ENCODE peak calls at places on chromosome 1, in seven cellular contexts. N is cerebellar cortex, C is HFF-Myc, D is IMR-90, V is HCT116, T is WTC11, P is cardiac muscle cell. Q is an unnamed sample.

GRCh38 chr1:52190500-52191252 is 48.8 kb downstream of the ZFYVE9 start:
- DNase-seq in P (no peak), C (no peak), T (no peak), D (peak; percentile 30), V (no peak), N (no peak), Q (no peak)

GRCh38 chr1:15843826-15844572 is 3.5 kb upstream of the SPEN start:
- DNase-seq in T (no peak), V (no peak), C (no peak), P (no peak), N (peak; percentile 76), D (no peak), Q (no peak)

GRCh38 chr1:193486671-193487229 is 300.3 kb upstream of the B3GALT2 start:
- DNase-seq in N (no peak), P (peak; percentile 51), T (no peak), V (no peak), C (no peak), D (peak; percentile 47), Q (peak; percentile 7)

GRCh38 chr1:164240081-164240480 is 318.9 kb upstream of the PBX1 start:
- DNase-seq in N (peak; percentile 6), T (peak; percentile 38), C (no peak), V (no peak), P (peak; percentile 9), D (no peak), Q (peak; percentile 21)

GRCh38 chr1:88462481-88463261 is 221.4 kb upstream of the PKN2 start:
- DNase-seq in V (no peak), C (no peak), P (peak; percentile 49), N (peak; percentile 5), D (peak; percentile 17), T (peak; percentile 47), Q (no peak)

GRCh38 chr1:11441211-11441952 is 37.6 kb upstream of the DISP3 start:
- DNase-seq in P (no peak), D (no peak), C (no peak), T (no peak), N (peak; percentile 13), V (no peak), Q (no peak)

GRCh38 chr1:94061513-94062443 is 59.2 kb downstream of the ABCA4 start:
- DNase-seq in T (peak; percentile 78), D (peak; percentile 80), V (peak; percentile 67), C (peak; percentile 72), N (peak; percentile 87), P (peak; percentile 89), Q (peak; percentile 87)

GRCh38 chr1:221025391-221026355 is 146.4 kb downstream of the HLX start:
- DNase-seq in T (no peak), V (no peak), P (no peak), N (no peak), C (no peak), D (peak; percentile 25), Q (no peak)

GRCh38 chr1:220013497-220013896 is 32.8 kb downstream of the EPRS1 start:
- DNase-seq in V (no peak), N (no peak), P (peak; percentile 40), T (no peak), D (peak; percentile 59), C (no peak), Q (no peak)

Q was measured in A549.